ENCODE peak calls at places on chromosomes 4 and X, in six cellular contexts. D is tibial artery, A is RWPE1, S is WTC11, B is hepatocyte, N is neural progenitor cell. I is an unnamed sample.

GRCh38 chr4:74504212-74504611 is 59.3 kb downstream of the AREG start:
- DNase-seq in D (no peak), N (no peak), S (no peak), B (no peak), A (no peak), I (no peak)

GRCh38 chrX:132119821-132120220 is 8.0 kb downstream of the FRMD7 start:
- DNase-seq in D (no peak), N (peak), B (no peak), A (no peak), S (no peak), I (no peak)

GRCh38 chr4:138242830-138243149 is 641 bp upstream of the SLC7A11 start:
- DNase-seq in S (no peak), A (no peak), D (no peak), B (no peak), N (no peak), I (no peak)

GRCh38 chr4:55348436-55348835 is 2.4 kb downstream of the SRD5A3 start:
- DNase-seq in A (no peak), D (no peak), N (no peak), B (no peak), S (no peak), I (no peak)

GRCh38 chr4:165293061-165293460 is 34.4 kb upstream of the MSMO1 start:
- DNase-seq in A (no peak), B (no peak), N (no peak), D (no peak), S (no peak), I (no peak)

GRCh38 chr4:78687818-78688217 is 88.3 kb upstream of the BMP2K start:
- DNase-seq in A (no peak), N (no peak), B (no peak), S (no peak), D (no peak), I (no peak)

GRCh38 chrX:39848243-39848642 is 249.5 kb downstream of the BCOR start:
- DNase-seq in S (no peak), A (peak), N (no peak), D (no peak), B (no peak), I (no peak)

GRCh38 chrX:153700967-153701366 is 13.2 kb downstream of the SLC6A8 start:
- DNase-seq in S (no peak), N (no peak), B (no peak), D (no peak), A (no peak), I (no peak)

GRCh38 chrX:155086202-155086840 is 15.0 kb downstream of the BRCC3 start:
- DNase-seq in S (peak), N (peak), D (no peak), B (peak), A (no peak), I (no peak)

GRCh38 chr4:11720292-11720691 is 291.6 kb upstream of the HS3ST1 start:
- DNase-seq in A (peak), N (peak), D (no peak), B (peak), S (no peak), I (no peak)

GRCh38 chr4:17814140-17814539 is 3.4 kb downstream of the NCAPG start:
- DNase-seq in D (no peak), B (no peak), S (no peak), N (no peak), A (no peak), I (no peak)

GRCh38 chrX:147884958-147885357 is 26.8 kb upstream of the FMR1 start:
- DNase-seq in S (no peak), B (peak), N (no peak), A (no peak), D (no peak), I (no peak)

GRCh38 chrX:139815771-139816170 is 107.8 kb upstream of the MCF2 start:
- DNase-seq in D (no peak), A (no peak), B (no peak), N (no peak), S (no peak), I (no peak)

GRCh38 chr4:153507679-153508073 is 41.5 kb downstream of the TMEM131L start:
- DNase-seq in S (no peak), N (no peak), A (no peak), D (no peak), B (no peak), I (no peak)

GRCh38 chr4:73311428-73311827 is 52.8 kb upstream of the ANKRD17 start:
- DNase-seq in B (peak), S (no peak), A (peak), D (no peak), N (no peak), I (no peak)

GRCh38 chrX:125210146-125210545 is 109.5 kb upstream of the TEX13C start:
- DNase-seq in S (no peak), D (no peak), N (peak), A (no peak), B (no peak), I (no peak)

GRCh38 chr4:184787766-184788503 is 37.8 kb downstream of the ACSL1 start:
- DNase-seq in A (no peak), N (no peak), D (no peak), B (no peak), S (no peak), I (no peak)

GRCh38 chr4:6050551-6050950 is 32.3 kb upstream of the C4orf50 start:
- DNase-seq in S (no peak), B (no peak), A (no peak), D (no peak), N (no peak), I (no peak)

GRCh38 chrX:148647666-148648065 is 147.2 kb downstream of the AFF2 start:
- DNase-seq in D (no peak), N (no peak), B (no peak), S (no peak), A (no peak), I (no peak)

GRCh38 chr4:148834804-148835598 is 392.8 kb upstream of the NR3C2 start:
- DNase-seq in A (no peak), D (no peak), S (no peak), B (peak), N (no peak), I (no peak)

GRCh38 chrX:66074920-66075879 is 35.3 kb upstream of the VSIG4 start:
- DNase-seq in B (no peak), D (peak), A (no peak), N (no peak), S (no peak), I (no peak)

GRCh38 chr4:61202100-61202637 is 2.0 kb downstream of the ADGRL3 start:
- DNase-seq in A (peak), D (peak), B (no peak), S (peak), N (peak), I (no peak)

GRCh38 chr4:159041058-159042034 is 61.5 kb upstream of the RAPGEF2 start:
- DNase-seq in A (no peak), D (no peak), S (no peak), N (no peak), B (no peak), I (no peak)

GRCh38 chr4:25283948-25284347 is 28.6 kb upstream of the ZCCHC4 start:
- DNase-seq in S (no peak), B (no peak), A (no peak), N (no peak), D (no peak), I (no peak)

GRCh38 chrX:148854351-148854750 is 353.9 kb downstream of the AFF2 start:
- DNase-seq in S (no peak), A (no peak), B (no peak), N (no peak), D (no peak), I (no peak)

GRCh38 chr4:128323401-128323800 is 35.8 kb upstream of the PGRMC2 start:
- DNase-seq in S (no peak), N (no peak), D (no peak), A (no peak), B (no peak), I (no peak)

GRCh38 chr4:7802093-7802726 is 137.5 kb downstream of the AFAP1 start:
- DNase-seq in A (peak), D (peak), N (peak), S (peak), B (peak), I (no peak)

GRCh38 chr4:3128058-3128457 is 53.6 kb downstream of the HTT start:
- DNase-seq in N (no peak), B (no peak), D (no peak), S (no peak), A (no peak), I (no peak)

GRCh38 chr4:189062047-189062820 is 878.4 kb upstream of the FRG1 start:
- DNase-seq in N (no peak), A (no peak), B (no peak), S (peak), D (no peak), I (no peak)
- TF ChIP-seq CTCF in N (no peak), A (no peak), B (no peak), S (no peak), D (no peak), I (no peak)

DNA sequence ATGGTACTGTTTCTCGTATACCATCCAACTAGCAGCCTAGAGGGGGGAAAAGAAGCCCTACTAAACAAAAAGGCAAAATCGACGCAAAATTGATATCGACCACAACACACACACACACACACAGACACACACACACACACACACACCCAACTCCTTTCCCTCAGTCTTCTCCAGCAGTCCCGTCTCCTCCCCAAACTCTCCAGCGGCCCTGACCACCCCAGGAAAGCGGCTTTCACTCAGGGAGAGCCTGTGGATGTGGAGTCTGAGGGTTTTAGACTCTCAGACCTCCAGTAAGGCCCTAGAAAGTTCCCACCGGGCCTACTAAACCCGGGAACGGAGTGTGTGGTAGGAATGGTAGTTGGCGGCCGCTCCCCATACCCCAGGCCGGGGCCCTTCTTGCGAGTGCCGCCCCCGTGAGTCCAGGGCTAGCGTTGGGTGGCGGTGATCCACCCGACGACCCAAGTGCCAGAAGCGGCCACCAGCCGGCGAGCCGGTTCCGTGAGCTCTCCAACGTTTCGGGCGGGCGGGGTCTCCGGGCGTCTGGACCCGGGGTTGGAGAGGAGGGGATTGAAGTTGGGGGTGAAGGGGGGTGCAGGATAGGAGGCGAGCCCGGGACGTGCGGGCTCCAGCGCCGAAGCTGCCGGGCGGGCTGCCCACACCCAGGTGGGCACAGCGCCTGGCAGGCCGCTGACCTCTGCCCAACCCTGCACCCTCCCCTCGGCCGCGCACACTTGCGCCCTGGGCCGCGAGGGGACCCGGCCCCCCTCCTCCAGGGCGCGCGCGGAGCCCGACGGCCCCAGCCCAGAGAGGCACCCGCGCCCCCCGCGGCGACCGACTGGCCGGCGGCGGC is 13.7 kb downstream of the ARX start:
- DNase-seq in N (peak), A (no peak), D (no peak), S (peak), B (peak), I (no peak)
- TF ChIP-seq CTCF in N (peak), A (no peak), D (no peak), S (no peak), B (no peak), I (no peak)

GRCh38 chr4:182141623-182142022 is 101.6 kb upstream of the TENM3 start:
- DNase-seq in D (no peak), A (no peak), S (no peak), N (no peak), B (no peak), I (no peak)

GRCh38 chr4:182144621-182145359 is 98.4 kb upstream of the TENM3 start:
- DNase-seq in B (peak), D (no peak), N (peak), A (peak), S (peak), I (no peak)

GRCh38 chr4:182142146-182143085 is 100.8 kb upstream of the TENM3 start:
- DNase-seq in A (peak), N (peak), D (no peak), S (peak), B (peak), I (no peak)

GRCh38 chr4:182143822-182144620 is 99.2 kb upstream of the TENM3 start:
- DNase-seq in N (peak), A (peak), D (no peak), S (peak), B (peak), I (no peak)

GRCh38 chr4:182143086-182143821 is 99.9 kb upstream of the TENM3 start:
- DNase-seq in N (peak), D (no peak), A (peak), B (peak), S (peak), I (no peak)
- TF ChIP-seq CTCF in N (no peak), D (no peak), A (no peak), B (no peak), S (no peak), I (no peak)

DNA sequence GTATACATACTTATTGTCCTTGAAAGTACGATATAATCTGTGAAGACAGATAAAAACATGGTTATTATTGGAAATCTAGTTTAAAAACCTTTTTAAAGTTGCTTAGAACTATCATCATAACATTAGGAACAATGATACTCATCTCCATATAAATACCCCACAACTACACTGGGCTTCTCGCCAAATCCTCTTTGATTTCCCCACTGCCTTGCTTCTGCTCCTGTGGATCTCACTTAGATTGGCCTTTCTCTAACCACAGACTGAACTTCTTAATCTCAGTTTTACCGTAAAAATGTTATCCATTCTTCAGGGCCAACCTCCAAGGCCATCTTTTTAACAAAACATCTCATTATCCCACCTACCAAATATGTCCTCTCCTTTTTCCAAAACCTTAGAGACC is 77.6 kb downstream of the PRKG2 start:
- DNase-seq in N (no peak), B (no peak), S (no peak), A (no peak), D (no peak), I (no peak)
- TF ChIP-seq CTCF in N (no peak), B (no peak), S (no peak), A (no peak), D (no peak), I (no peak)

DNA sequence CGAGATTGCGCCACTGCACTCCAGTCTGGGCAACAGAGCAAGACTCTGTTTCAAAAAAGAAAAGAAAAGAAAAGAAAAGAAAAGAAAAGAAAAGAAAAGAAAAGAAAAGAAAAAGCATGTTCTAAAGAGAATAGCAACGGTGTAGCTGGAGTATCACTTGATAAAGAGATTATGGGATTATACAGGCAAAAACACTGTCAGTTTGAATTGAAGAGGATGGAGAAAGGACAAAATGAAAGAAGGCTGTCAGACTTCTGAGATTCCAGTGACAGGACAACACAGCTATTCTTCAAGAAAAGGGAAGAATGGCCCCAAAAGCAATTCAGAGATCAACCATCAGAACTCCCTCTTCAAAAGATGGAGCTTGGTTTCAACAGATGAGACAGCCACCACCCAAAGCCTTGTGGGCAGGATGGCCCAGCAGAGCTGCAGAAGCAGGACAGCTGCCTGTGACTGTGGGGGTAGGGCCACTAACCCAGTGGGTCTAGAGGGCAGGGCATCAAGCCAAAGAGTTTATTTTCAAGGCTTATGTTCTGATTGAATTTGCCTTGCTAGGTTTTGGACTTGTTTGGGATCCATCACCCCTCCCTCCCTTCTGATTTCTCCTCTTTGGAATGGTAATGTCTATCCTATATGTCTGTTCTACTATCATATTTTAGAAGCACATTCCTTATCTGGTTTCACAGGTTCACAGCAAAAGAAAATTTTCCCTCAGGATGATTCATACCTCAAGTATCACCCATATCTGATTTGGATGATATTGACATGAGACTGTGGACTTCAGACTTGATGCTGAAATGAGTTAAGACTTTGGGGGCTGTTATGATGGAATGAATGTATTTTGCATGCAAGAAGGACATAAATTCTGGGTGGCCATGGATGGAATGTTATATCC is 17.5 kb downstream of the RFC1 start:
- DNase-seq in N (no peak), A (peak), B (peak), D (no peak), S (no peak), I (no peak)
- TF ChIP-seq CTCF in N (no peak), A (no peak), B (no peak), D (no peak), S (no peak), I (no peak)

GRCh38 chrX:8724176-8724757 is 7.7 kb downstream of the ANOS1 start:
- DNase-seq in A (no peak), D (no peak), S (peak), B (no peak), N (peak), I (no peak)
- TF ChIP-seq CTCF in A (no peak), D (no peak), S (peak), B (no peak), N (peak), I (no peak)

GRCh38 chr4:32042486-32042885 is 1322.3 kb downstream of the PCDH7 start:
- DNase-seq in D (no peak), A (no peak), B (no peak), S (no peak), N (no peak), I (no peak)
- TF ChIP-seq CTCF in D (no peak), A (no peak), B (peak), S (no peak), N (no peak), I (no peak)

GRCh38 chr4:182914357-182914756 is 2.8 kb downstream of the DCTD start:
- DNase-seq in S (no peak), A (no peak), N (no peak), D (no peak), B (no peak), I (no peak)

GRCh38 chr4:182918044-182918607 is 940 bp upstream of the DCTD start:
- DNase-seq in A (no peak), N (no peak), S (no peak), D (no peak), B (no peak), I (no peak)

GRCh38 chr4:182916483-182917181 is 554 bp downstream of the DCTD start:
- DNase-seq in N (no peak), B (peak), S (peak), D (peak), A (peak), I (no peak)

GRCh38 chr4:182918791-182919302 is 1.7 kb upstream of the DCTD start:
- DNase-seq in S (no peak), N (no peak), B (no peak), D (no peak), A (no peak), I (no peak)

GRCh38 chr4:182917182-182918043 is at the start of gene DCTD:
- DNase-seq in A (peak), B (peak), D (peak), S (peak), N (peak), I (peak)
- TF ChIP-seq CTCF in A (peak), B (peak), D (no peak), S (no peak), N (peak), I (no peak)

GRCh38 chrX:55489315-55490009 is at the start of gene USP51:
- DNase-seq in B (peak), N (peak), A (no peak), S (peak), D (peak), I (peak)
- TF ChIP-seq CTCF in B (peak), N (peak), A (peak), S (no peak), D (no peak), I (no peak)